ENCODE peak calls at places on chromosomes 16 and 17, in eight cellular contexts. T, N, Q, S, K, J, X and A are unnamed samples.

GRCh38 chr16:57304169-57305061 is 19.9 kb upstream of the PLLP start:
- DNase-seq in J (no peak), N (no peak), S (peak), T (no peak), Q (no peak), X (no peak), K (no peak), A (peak)

GRCh38 chr17:80968602-80969029 is 23.0 kb upstream of the CHMP6 start:
- DNase-seq in J (peak), N (no peak), S (no peak), T (no peak), K (no peak), Q (no peak), X (peak), A (peak)

GRCh38 chr16:19114359-19115147 is 789 bp downstream of the ITPRIPL2 start:
- DNase-seq in T (no peak), S (peak), N (peak), J (peak), K (no peak), X (no peak), Q (peak), A (peak)

GRCh38 chr16:59459811-59460210 is 725.7 kb upstream of the GOT2 start:
- DNase-seq in X (no peak), S (no peak), Q (no peak), N (no peak), J (no peak), T (no peak), K (no peak), A (no peak)

GRCh38 chr16:60200161-60200560 is 1466.0 kb upstream of the GOT2 start:
- DNase-seq in Q (no peak), K (no peak), J (no peak), S (no peak), T (no peak), X (no peak), N (no peak), A (no peak)

GRCh38 chr17:11511696-11512095 is 86.6 kb upstream of the DNAH9 start:
- DNase-seq in S (no peak), T (no peak), J (no peak), K (peak), X (no peak), N (no peak), Q (no peak), A (no peak)

GRCh38 chr16:369866-370436 is 387 bp downstream of the MRPL28 start:
- DNase-seq in T (no peak), Q (no peak), N (no peak), J (peak), S (no peak), K (peak), X (no peak), A (peak)

GRCh38 chr16:86457621-86458456 is 52.5 kb upstream of the FOXF1 start:
- DNase-seq in K (no peak), T (no peak), X (no peak), N (no peak), Q (no peak), S (no peak), J (no peak), A (peak)

GRCh38 chr16:22643886-22644285 is 133.2 kb downstream of the NPIPB5 start:
- DNase-seq in Q (no peak), J (no peak), X (no peak), T (no peak), S (no peak), K (no peak), N (no peak), A (no peak)

GRCh38 chr16:51994597-51994996 is 552.3 kb downstream of the TOX3 start:
- DNase-seq in N (no peak), J (peak), X (no peak), Q (no peak), K (peak), T (no peak), S (peak), A (no peak)

GRCh38 chr16:49834496-49835009 is 21.4 kb downstream of the ZNF423 start:
- DNase-seq in N (no peak), J (no peak), Q (no peak), X (peak), S (peak), T (no peak), K (peak), A (peak)

GRCh38 chr17:64262422-64263260 is at the start of gene TEX2:
- DNase-seq in T (peak), X (peak), K (peak), N (peak), Q (peak), J (peak), S (peak), A (peak)

GRCh38 chr16:68400083-68400923 is 48.0 kb downstream of the SMPD3 start:
- DNase-seq in N (no peak), Q (no peak), K (no peak), J (no peak), X (no peak), T (no peak), S (no peak), A (no peak)

GRCh38 chr17:17935321-17936271 is 36.6 kb downstream of the TOM1L2 start:
- DNase-seq in N (no peak), S (no peak), J (no peak), K (no peak), X (no peak), T (no peak), Q (no peak), A (peak)